ENCODE peak calls at places on chromosomes 11 and 22, in six cellular contexts. M is astrocyte of the spinal cord, N is HFF-Myc, K is Peyer's patch, W is A673, J is natural killer cell. C is an unnamed sample.

GRCh38 chr22:25134451-25134850 is 65.2 kb upstream of the CRYBB3 start:
- DNase-seq in J (no peak), M (no peak), W (no peak), K (no peak), N (no peak), C (no peak)

GRCh38 chr22:37059876-37060449 is 8.4 kb downstream of the KCTD17 start:
- DNase-seq in J (no peak), W (no peak), N (no peak), K (no peak), M (no peak), C (no peak)

GRCh38 chr11:92628401-92629292 is 340.8 kb upstream of the MTNR1B start:
- DNase-seq in M (peak), J (no peak), N (no peak), K (no peak), W (no peak), C (no peak)

GRCh38 chr11:109677876-109678275 is 255.9 kb downstream of the C11orf87 start:
- DNase-seq in N (no peak), J (no peak), W (no peak), M (no peak), K (no peak), C (no peak)

GRCh38 chr11:108967571-108967970 is 302.7 kb downstream of the DDX10 start:
- DNase-seq in K (no peak), N (no peak), M (no peak), W (no peak), J (no peak), C (peak)

GRCh38 chr11:46391578-46392420 is at the start of gene CHRM4:
- DNase-seq in J (no peak), W (peak), N (no peak), K (no peak), M (no peak), C (peak)

GRCh38 chr11:86041975-86042378 is 26.9 kb downstream of the PICALM start:
- DNase-seq in K (peak), J (no peak), M (peak), W (peak), N (peak), C (peak)

GRCh38 chr22:46024136-46024840 is 47.3 kb upstream of the WNT7B start:
- DNase-seq in J (no peak), M (no peak), W (no peak), K (no peak), N (no peak), C (no peak)

GRCh38 chr22:45226681-45227186 is 14.0 kb downstream of the KIAA0930 start:
- DNase-seq in K (no peak), J (no peak), N (no peak), M (no peak), W (no peak), C (no peak)

GRCh38 chr11:925158-925495 is 543 bp upstream of the AP2A2 start:
- DNase-seq in M (no peak), N (no peak), K (no peak), J (no peak), W (no peak), C (no peak)

GRCh38 chr22:44403930-44404329 is 91.2 kb upstream of the SHISAL1 start:
- DNase-seq in J (no peak), N (no peak), W (no peak), K (no peak), M (no peak), C (no peak)

GRCh38 chr11:128865490-128865889 is 1.6 kb downstream of the KCNJ1 start:
- DNase-seq in K (no peak), W (no peak), M (no peak), N (no peak), J (no peak), C (no peak)

GRCh38 chr11:57641011-57641410 is 8.7 kb downstream of the YPEL4 start:
- DNase-seq in J (no peak), M (no peak), W (peak), N (no peak), K (no peak), C (no peak)

GRCh38 chr11:57071829-57072228 is 83.1 kb downstream of the OR5AK2 start:
- DNase-seq in J (no peak), K (no peak), W (no peak), N (no peak), M (no peak), C (no peak)

GRCh38 chr11:45102810-45103621 is 43.4 kb upstream of the PRDM11 start:
- DNase-seq in N (no peak), K (peak), M (peak), J (peak), W (peak), C (peak)

GRCh38 chr11:1198766-1199688 is 23.8 kb upstream of the MUC5B start:
- DNase-seq in W (no peak), K (no peak), N (no peak), J (no peak), M (no peak), C (no peak)

GRCh38 chr22:36814796-36815195 is 2.0 kb downstream of the PVALB start:
- DNase-seq in K (no peak), W (no peak), M (no peak), J (no peak), N (no peak), C (no peak)

GRCh38 chr22:31579835-31580242 is 82.2 kb downstream of the PISD start:
- DNase-seq in W (no peak), M (peak), J (no peak), K (no peak), N (no peak), C (no peak)

GRCh38 chr22:49158741-49159564 is 668.7 kb downstream of the BRD1 start:
- DNase-seq in W (no peak), J (no peak), M (no peak), N (no peak), K (no peak), C (no peak)

GRCh38 chr11:35721576-35722341 is 59.2 kb downstream of the TRIM44 start:
- DNase-seq in N (no peak), M (no peak), W (no peak), K (no peak), J (no peak), C (no peak)

GRCh38 chr11:113570906-113571305 is 95.7 kb upstream of the DRD2 start:
- DNase-seq in W (no peak), K (no peak), N (no peak), M (no peak), J (no peak), C (no peak)

GRCh38 chr11:72398058-72398758 is 36.1 kb downstream of the CLPB start:
- DNase-seq in N (no peak), W (no peak), K (no peak), M (no peak), J (no peak), C (no peak)

GRCh38 chr11:79434263-79434662 is 6.6 kb downstream of the TENM4 start:
- DNase-seq in N (no peak), J (no peak), K (no peak), M (no peak), W (no peak), C (no peak)

GRCh38 chr11:70282012-70282411 is 11.5 kb downstream of the PPFIA1 start:
- DNase-seq in M (no peak), J (no peak), W (no peak), N (no peak), K (no peak), C (no peak)

GRCh38 chr11:4673781-4674180 is 23.9 kb downstream of the OR51E2 start:
- DNase-seq in W (no peak), N (no peak), K (no peak), M (no peak), J (no peak), C (no peak)

GRCh38 chr11:63592975-63593395 is 21.2 kb downstream of the PLAAT3 start:
- DNase-seq in J (no peak), M (peak), W (peak), K (no peak), N (no peak), C (no peak)

GRCh38 chr22:46078241-46079092 is 71.9 kb upstream of the PPARA start:
- DNase-seq in M (no peak), N (no peak), W (peak), J (no peak), K (no peak), C (no peak)

GRCh38 chr11:62665630-62666258 is 632 bp downstream of the CSKMT start:
- DNase-seq in M (peak), N (no peak), K (peak), J (peak), W (no peak), C (no peak)

GRCh38 chr11:111417011-111417765 is 38.1 kb upstream of the POU2AF1 start:
- DNase-seq in K (peak), W (no peak), N (no peak), J (no peak), M (no peak), C (no peak)

GRCh38 chr11:102469196-102469821 is 16.7 kb upstream of the TMEM123 start:
- DNase-seq in M (peak), W (no peak), N (peak), J (no peak), K (no peak), C (no peak)

GRCh38 chr11:11669447-11669846 is 47.6 kb upstream of the GALNT18 start:
- DNase-seq in N (no peak), M (no peak), J (no peak), W (no peak), K (no peak), C (no peak)

GRCh38 chr22:21457023-21457787 is 10.0 kb upstream of the TMEM191C start:
- DNase-seq in W (no peak), K (no peak), M (no peak), N (no peak), J (no peak), C (no peak)

GRCh38 chr11:111977141-111978027 is 40.2 kb downstream of the DIXDC1 start:
- DNase-seq in J (no peak), M (peak), W (peak), N (no peak), K (no peak), C (no peak)

GRCh38 chr11:121592708-121593107 is 139.9 kb upstream of the SORL1-AS1 start:
- DNase-seq in K (no peak), M (no peak), J (no peak), N (no peak), W (no peak), C (no peak)

GRCh38 chr11:5605849-5606248 is 9.4 kb downstream of the TRIM6 start:
- DNase-seq in J (no peak), W (peak), N (no peak), M (peak), K (no peak), C (no peak)

GRCh38 chr22:36325163-36326031 is 62.4 kb downstream of the MYH9 start:
- DNase-seq in J (no peak), K (no peak), N (no peak), W (no peak), M (peak), C (no peak)

GRCh38 chr11:34501962-34502361 is 11.6 kb downstream of the ELF5 start:
- DNase-seq in N (no peak), M (no peak), J (no peak), K (no peak), W (no peak), C (no peak)

GRCh38 chr11:34501500-34501899 is 12.1 kb downstream of the ELF5 start:
- DNase-seq in M (peak), J (no peak), K (no peak), N (no peak), W (no peak), C (no peak)

GRCh38 chr11:34505874-34506273 is 7.7 kb downstream of the ELF5 start:
- DNase-seq in N (no peak), J (no peak), W (no peak), K (no peak), M (no peak), C (no peak)

GRCh38 chr11:34499719-34500505 is 13.7 kb downstream of the ELF5 start:
- DNase-seq in M (no peak), N (no peak), K (no peak), J (no peak), W (no peak), C (no peak)

GRCh38 chr11:34502949-34503348 is 10.6 kb downstream of the ELF5 start:
- DNase-seq in M (peak), J (no peak), W (peak), K (no peak), N (no peak), C (no peak)
- TF ChIP-seq CTCF in M (peak), J (no peak), W (peak), K (no peak), N (peak), C (no peak)

DNA sequence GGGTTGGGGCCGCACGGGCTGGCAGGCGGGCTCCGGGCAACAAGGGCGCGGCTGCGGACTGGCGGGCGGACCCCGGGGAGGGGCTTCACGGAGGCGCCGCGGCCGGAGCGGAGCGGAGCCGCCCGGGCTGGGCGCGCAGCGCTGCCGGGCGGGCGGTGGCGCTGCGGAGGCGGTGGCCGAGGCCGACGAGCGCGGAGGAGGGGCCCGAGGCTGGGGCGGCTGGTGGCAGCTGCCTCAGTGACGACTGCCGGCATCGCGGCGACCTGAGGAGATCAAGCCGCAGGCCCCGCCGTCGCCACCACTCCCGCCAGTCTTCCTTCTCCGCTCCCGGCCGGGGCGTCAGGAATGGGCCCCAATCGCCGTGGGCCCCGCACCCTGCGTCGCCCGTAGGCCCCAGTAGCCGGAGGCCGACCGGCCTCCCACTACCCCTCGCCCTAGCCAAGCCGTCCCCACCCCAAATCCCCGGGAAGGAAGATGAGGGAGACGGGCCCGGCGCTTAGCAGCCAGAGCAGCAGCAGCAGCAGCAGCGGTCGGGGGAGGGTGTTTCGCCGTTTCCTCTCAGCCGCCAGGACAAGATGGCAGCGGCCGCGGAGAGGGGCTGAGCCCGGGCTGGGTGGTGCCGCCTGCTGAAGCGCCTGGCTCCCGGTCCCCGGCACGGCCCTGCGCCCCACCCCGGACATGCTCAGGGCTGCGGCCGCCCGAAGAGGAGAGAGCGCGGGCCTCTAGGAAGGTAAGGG is at the start of gene HIPK3:
- DNase-seq in K (peak), M (peak), N (no peak), J (peak), W (peak), C (no peak)
- TF ChIP-seq CTCF in K (no peak), M (peak), N (no peak), J (no peak), W (peak), C (peak)

GRCh38 chr22:18156878-18157713 is 7.1 kb downstream of the USP18 start:
- DNase-seq in K (peak), N (peak), M (peak), W (peak), J (no peak), C (peak)
- TF ChIP-seq CTCF in K (no peak), N (peak), M (peak), W (peak), J (no peak), C (peak)

GRCh38 chr11:19739872-19740271 is 27.2 kb downstream of the NAV2 start:
- DNase-seq in W (no peak), N (no peak), K (no peak), M (peak), J (no peak), C (no peak)
- TF ChIP-seq CTCF in W (no peak), N (peak), K (no peak), M (peak), J (no peak), C (peak)

GRCh38 chr11:69012092-69013008 is 696 bp downstream of the MRGPRF start:
- DNase-seq in M (no peak), K (no peak), N (peak), J (no peak), W (no peak), C (no peak)

GRCh38 chr11:69014936-69015549 is 2.0 kb upstream of the MRGPRF start:
- DNase-seq in K (no peak), J (no peak), M (no peak), W (no peak), N (no peak), C (no peak)

GRCh38 chr11:69014084-69014935 is 1.3 kb upstream of the MRGPRF start:
- DNase-seq in N (no peak), W (no peak), K (no peak), J (no peak), M (peak), C (no peak)

GRCh38 chr11:69011624-69012091 is 1.4 kb downstream of the MRGPRF start:
- DNase-seq in M (no peak), K (no peak), J (no peak), N (no peak), W (no peak), C (no peak)

GRCh38 chr11:69013009-69013951 is at the start of gene MRGPRF:
- DNase-seq in N (peak), W (peak), K (peak), M (peak), J (no peak), C (no peak)
- TF ChIP-seq CTCF in N (peak), W (peak), K (no peak), M (peak), J (no peak), C (no peak)

GRCh38 chr11:132137981-132138313 is 767.5 kb downstream of the NTM start:
- DNase-seq in J (no peak), M (no peak), K (no peak), W (no peak), N (no peak), C (no peak)

GRCh38 chr11:132142554-132142953 is 772.1 kb downstream of the NTM start:
- DNase-seq in W (no peak), K (no peak), M (no peak), J (no peak), N (no peak), C (no peak)

GRCh38 chr11:132142102-132142501 is 771.7 kb downstream of the NTM start:
- DNase-seq in W (no peak), K (no peak), J (no peak), N (no peak), M (no peak), C (no peak)

GRCh38 chr11:132139181-132139580 is 768.8 kb downstream of the NTM start:
- DNase-seq in J (no peak), N (no peak), W (no peak), M (no peak), K (no peak), C (no peak)

GRCh38 chr11:132140056-132140455 is 769.6 kb downstream of the NTM start:
- DNase-seq in M (no peak), K (no peak), J (no peak), W (peak), N (no peak), C (no peak)
- TF ChIP-seq CTCF in M (no peak), K (no peak), J (no peak), W (peak), N (no peak), C (no peak)

GRCh38 chr11:24391165-24391564 is 105.7 kb upstream of the LUZP2 start:
- DNase-seq in K (no peak), M (peak), J (no peak), W (peak), N (no peak), C (no peak)

GRCh38 chr11:24389575-24389974 is 107.3 kb upstream of the LUZP2 start:
- DNase-seq in J (no peak), K (no peak), W (no peak), N (no peak), M (no peak), C (no peak)

GRCh38 chr11:24383137-24383536 is 113.7 kb upstream of the LUZP2 start:
- DNase-seq in K (no peak), J (no peak), W (no peak), N (no peak), M (no peak), C (no peak)

GRCh38 chr11:24386551-24387404 is 110.1 kb upstream of the LUZP2 start:
- DNase-seq in N (peak), J (no peak), M (peak), W (peak), K (no peak), C (no peak)
- TF ChIP-seq CTCF in N (peak), J (peak), M (peak), W (peak), K (no peak), C (peak)

DNA sequence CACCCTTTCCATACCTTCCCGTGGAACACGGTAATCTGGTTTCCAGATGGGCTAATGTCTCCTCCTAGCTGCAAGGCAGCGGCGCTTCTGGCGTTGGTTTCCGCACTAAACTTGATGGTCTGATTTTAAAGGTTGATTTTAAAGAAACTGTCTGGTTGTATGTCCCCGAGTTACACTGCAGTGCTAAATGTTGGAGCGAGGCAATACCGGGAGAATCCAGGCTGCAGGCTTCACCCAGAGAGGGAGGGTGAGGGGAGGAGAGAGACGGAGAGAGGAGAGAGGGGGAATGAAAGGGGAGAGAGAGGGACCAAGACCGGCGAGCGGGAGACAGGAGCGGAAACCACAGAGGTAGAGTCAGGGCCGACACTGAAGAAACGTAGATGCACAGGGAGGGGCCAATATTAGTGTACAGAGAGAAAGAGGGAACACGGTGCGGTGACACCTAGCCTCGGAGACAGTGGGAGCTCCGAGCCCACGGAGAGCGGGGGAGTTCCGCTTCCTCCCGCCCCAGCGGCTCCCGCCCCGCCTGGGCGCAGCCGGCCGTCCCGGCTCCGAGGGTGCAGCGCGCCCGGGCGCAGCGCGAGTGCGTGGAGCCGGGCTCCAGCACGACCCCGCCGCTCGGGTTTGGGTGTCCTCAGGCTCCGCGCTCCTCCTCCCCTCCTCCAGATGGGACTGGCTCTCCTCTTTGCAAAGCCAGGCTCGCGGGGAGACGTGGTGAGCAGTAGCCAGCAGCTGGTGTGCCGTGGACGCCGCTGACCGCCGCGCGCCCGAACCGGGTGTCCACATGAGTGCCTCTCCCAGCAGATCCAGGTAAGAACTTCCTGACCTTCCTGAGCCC is 71.9 kb upstream of the GRAMD1B start:
- DNase-seq in M (peak), W (peak), N (no peak), J (no peak), K (peak), C (no peak)
- TF ChIP-seq CTCF in M (peak), W (peak), N (no peak), J (no peak), K (no peak), C (peak)

GRCh38 chr22:39546889-39547586 is 14.5 kb upstream of the RPS19BP1 start:
- DNase-seq in K (no peak), N (no peak), J (no peak), M (peak), W (no peak), C (no peak)
- TF ChIP-seq CTCF in K (no peak), N (no peak), J (no peak), M (no peak), W (no peak), C (no peak)

GRCh38 chr11:31512117-31512516 is 2.5 kb downstream of the ELP4 start:
- DNase-seq in W (no peak), N (no peak), M (no peak), K (no peak), J (no peak), C (no peak)

GRCh38 chr11:31509017-31509411 is 408 bp downstream of the IMMP1L start:
- DNase-seq in N (no peak), K (no peak), J (no peak), M (no peak), W (no peak), C (no peak)

GRCh38 chr11:31509412-31510345 is at the start of the genes ELP4 and IMMP1L:
- DNase-seq in W (peak), J (peak), N (peak), K (peak), M (peak), C (peak)
- TF ChIP-seq CTCF in W (no peak), J (no peak), N (no peak), K (no peak), M (no peak), C (no peak)

C was measured in D721Med.